ENCODE peak calls at places on chromosomes 6 and 20, in five cellular contexts. J, I, F, O and P are unnamed samples.

GRCh38 chr20:63966172-63966943 is 3.4 kb downstream of the ZNF512B start:
- DNase-seq in J (peak; percentile 60), I (no peak), F (no peak), O (no peak), P (no peak)

GRCh38 chr20:50320910-50321796 is 130.5 kb downstream of the CEBPB start:
- DNase-seq in J (peak; percentile 98), I (peak; percentile 85), F (peak; percentile 91), O (peak; percentile 54), P (peak; percentile 98)

GRCh38 chr6:26613717-26614683 is 17.2 kb downstream of the ABT1 start:
- DNase-seq in J (no peak), I (peak; percentile 37), F (no peak), O (no peak), P (no peak)

GRCh38 chr20:33569290-33570094 is 79.6 kb downstream of the CBFA2T2 start:
- DNase-seq in J (no peak), I (no peak), F (no peak), O (no peak), P (no peak)

GRCh38 chr6:47034421-47034820 is 7.7 kb downstream of the ADGRF1 start:
- DNase-seq in J (no peak), I (no peak), F (no peak), O (no peak), P (no peak)

GRCh38 chr20:39944861-39945260 is 744.2 kb downstream of the MAFB start:
- DNase-seq in J (no peak), I (no peak), F (no peak), O (no peak), P (no peak)

GRCh38 chr6:36130672-36131516 is 581 bp downstream of the MAPK13 start:
- DNase-seq in J (peak; percentile 74), I (no peak), F (peak; percentile 87), O (peak; percentile 31), P (peak; percentile 87)

GRCh38 chr20:58424218-58424617 is 35.2 kb downstream of the VAPB start:
- DNase-seq in J (no peak), I (no peak), F (no peak), O (no peak), P (no peak)

GRCh38 chr6:150928882-150929281 is 63.4 kb downstream of the MTHFD1L start:
- DNase-seq in J (no peak), I (peak; percentile 5), F (no peak), O (no peak), P (no peak)

GRCh38 chr6:30325873-30326445 is 768 bp upstream of the TRIM39 start:
- DNase-seq in J (no peak), I (peak; percentile 69), F (peak; percentile 77), O (peak; percentile 59), P (no peak)

GRCh38 chr6:122454673-122455072 is 16.9 kb downstream of the SERINC1 start:
- DNase-seq in J (no peak), I (no peak), F (no peak), O (no peak), P (no peak)

GRCh38 chr6:112434896-112435295 is 87.8 kb downstream of the RFPL4B start:
- DNase-seq in J (no peak), I (peak; percentile 12), F (no peak), O (no peak), P (no peak)

GRCh38 chr6:112439010-112439409 is 91.9 kb downstream of the RFPL4B start:
- DNase-seq in J (no peak), I (peak; percentile 34), F (no peak), O (no peak), P (no peak)

GRCh38 chr6:112433457-112433856 is 86.3 kb downstream of the RFPL4B start:
- DNase-seq in J (no peak), I (no peak), F (no peak), O (no peak), P (no peak)

GRCh38 chr6:112439416-112439815 is 92.3 kb downstream of the RFPL4B start:
- DNase-seq in J (no peak), I (no peak), F (no peak), O (no peak), P (no peak)

GRCh38 chr6:112437053-112437452 is 89.9 kb downstream of the RFPL4B start:
- DNase-seq in J (no peak), I (peak; percentile 89), F (no peak), O (no peak), P (no peak)
- TF ChIP-seq CTCF in J (no peak), I (no peak), F (no peak), O (no peak), P (no peak)

GRCh38 chr6:45946887-45947286 is 68.8 kb downstream of the CLIC5 start:
- DNase-seq in J (no peak), I (no peak), F (no peak), O (no peak), P (no peak)

GRCh38 chr6:45942953-45943352 is 72.7 kb downstream of the CLIC5 start:
- DNase-seq in J (no peak), I (no peak), F (no peak), O (no peak), P (no peak)

GRCh38 chr6:45949256-45949655 is 66.4 kb downstream of the CLIC5 start:
- DNase-seq in J (no peak), I (no peak), F (no peak), O (no peak), P (peak; percentile 35)

GRCh38 chr6:45947807-45948206 is 67.9 kb downstream of the CLIC5 start:
- DNase-seq in J (no peak), I (no peak), F (no peak), O (no peak), P (no peak)

DNA sequence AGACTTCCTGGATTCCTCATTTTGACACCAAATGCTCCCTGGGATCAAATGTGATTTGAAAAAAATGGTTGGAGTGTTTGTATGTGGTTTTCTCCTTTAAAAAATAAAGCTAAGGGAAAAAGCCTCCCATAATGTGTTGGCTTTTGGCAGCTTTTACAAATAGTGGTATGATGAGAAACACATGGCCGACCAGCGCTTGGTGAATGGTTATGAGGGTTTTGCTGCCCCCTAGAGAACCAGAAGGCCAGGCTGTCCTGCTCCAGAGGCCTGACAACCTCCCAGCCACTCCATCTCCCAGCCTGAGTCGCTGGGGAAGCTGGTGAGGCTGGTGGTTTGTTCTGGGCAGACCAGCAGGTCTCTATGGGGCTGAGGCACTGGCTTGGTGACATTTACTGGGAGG is 69.3 kb downstream of the CLIC5 start:
- DNase-seq in J (peak; percentile 67), I (peak; percentile 53), F (no peak), O (no peak), P (no peak)
- TF ChIP-seq CTCF in J (peak; percentile 31), I (peak; percentile 71), F (no peak), O (peak; percentile 12), P (no peak)

GRCh38 chr6:27867051-27867940 is 44.9 kb downstream of the OR2B2 start:
- DNase-seq in J (peak; percentile 73), I (peak; percentile 81), F (peak; percentile 89), O (no peak), P (peak; percentile 87)
- TF ChIP-seq CTCF in J (no peak), I (no peak), F (no peak), O (no peak), P (no peak)

GRCh38 chr6:72624557-72625160 is 2.8 kb downstream of the KCNQ5 start:
- DNase-seq in J (no peak), I (peak; percentile 49), F (no peak), O (no peak), P (no peak)
- TF ChIP-seq CTCF in J (peak; percentile 36), I (peak; percentile 81), F (peak; percentile 58), O (no peak), P (no peak)

DNA sequence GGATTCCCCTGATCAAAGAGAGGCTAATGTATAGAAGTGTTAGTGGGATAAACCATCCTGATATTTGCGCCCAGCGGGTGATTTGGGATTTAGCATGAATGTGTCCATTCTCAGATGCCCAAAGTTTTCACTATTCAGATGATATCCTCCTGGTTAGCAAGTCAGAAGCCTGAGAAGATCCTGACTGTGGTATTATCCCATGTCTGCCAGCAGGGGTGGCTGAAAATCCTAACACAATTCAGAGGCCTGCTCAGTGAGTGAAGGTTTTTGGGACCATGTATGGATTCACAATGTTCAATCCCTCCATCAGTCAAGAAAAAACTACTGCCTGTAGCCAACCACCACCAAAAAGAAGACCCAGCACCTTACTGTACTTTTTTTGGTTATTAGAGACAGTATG is 34.1 kb upstream of the SPACA1 start:
- DNase-seq in J (no peak), I (no peak), F (no peak), O (no peak), P (no peak)
- TF ChIP-seq CTCF in J (no peak), I (no peak), F (no peak), O (no peak), P (no peak)

GRCh38 chr20:4406627-4407026 is 315.1 kb upstream of the PRND start:
- DNase-seq in J (no peak), I (no peak), F (no peak), O (peak; percentile 42), P (no peak)

GRCh38 chr20:4401601-4402000 is 320.1 kb upstream of the PRND start:
- DNase-seq in J (no peak), I (no peak), F (no peak), O (no peak), P (no peak)
- TF ChIP-seq CTCF in J (no peak), I (no peak), F (no peak), O (no peak), P (no peak)